ENCODE peak calls at places on chromosomes 16 and 17, in ten cellular contexts. One of them, this sample, is unnamed.

GRCh38 chr17:68035131-68035522 is 408 bp upstream of the KPNA2 start:
- DNase-seq in pancreas: peak
- DNase-seq in fibroblast of lung: no peak
- DNase-seq in transverse colon: peak
- DNase-seq in fibroblast of mammary gland: no peak
- DNase-seq in prostate gland: peak
- DNase-seq in heart left ventricle: peak
- DNase-seq in HepG2: no peak
- DNase-seq in brain microvascular endothelial cell: peak
- DNase-seq in cardiac muscle cell: no peak
- DNase-seq in this sample: no peak

GRCh38 chr17:80012751-80013741 is 22.6 kb downstream of the TBC1D16 start:
- DNase-seq in fibroblast of lung: no peak
- DNase-seq in transverse colon: no peak
- DNase-seq in prostate gland: no peak
- DNase-seq in cardiac muscle cell: no peak
- DNase-seq in brain microvascular endothelial cell: no peak
- DNase-seq in heart left ventricle: peak
- DNase-seq in fibroblast of mammary gland: no peak
- DNase-seq in HepG2: no peak
- DNase-seq in pancreas: no peak
- DNase-seq in this sample: no peak

GRCh38 chr16:48353565-48354163 is 31.5 kb downstream of the SIAH1 start:
- DNase-seq in heart left ventricle: peak
- DNase-seq in transverse colon: peak
- DNase-seq in pancreas: peak
- DNase-seq in prostate gland: peak
- DNase-seq in cardiac muscle cell: peak
- DNase-seq in fibroblast of mammary gland: peak
- DNase-seq in HepG2: peak
- DNase-seq in fibroblast of lung: peak
- DNase-seq in brain microvascular endothelial cell: peak
- DNase-seq in this sample: peak

GRCh38 chr17:1201132-1201702 is 21.4 kb upstream of the ABR start:
- DNase-seq in cardiac muscle cell: no peak
- DNase-seq in brain microvascular endothelial cell: no peak
- DNase-seq in fibroblast of mammary gland: no peak
- DNase-seq in fibroblast of lung: no peak
- DNase-seq in pancreas: no peak
- DNase-seq in transverse colon: no peak
- DNase-seq in prostate gland: no peak
- DNase-seq in HepG2: no peak
- DNase-seq in heart left ventricle: no peak
- DNase-seq in this sample: no peak

GRCh38 chr16:74868501-74868900 is 93.9 kb upstream of the FA2H start:
- DNase-seq in HepG2: peak
- DNase-seq in brain microvascular endothelial cell: peak
- DNase-seq in fibroblast of lung: no peak
- DNase-seq in heart left ventricle: no peak
- DNase-seq in pancreas: no peak
- DNase-seq in prostate gland: no peak
- DNase-seq in fibroblast of mammary gland: peak
- DNase-seq in transverse colon: no peak
- DNase-seq in cardiac muscle cell: peak
- DNase-seq in this sample: peak

GRCh38 chr17:2701161-2701995 is 10.2 kb downstream of the CLUH start:
- DNase-seq in prostate gland: no peak
- DNase-seq in fibroblast of mammary gland: no peak
- DNase-seq in heart left ventricle: no peak
- DNase-seq in brain microvascular endothelial cell: no peak
- DNase-seq in fibroblast of lung: no peak
- DNase-seq in cardiac muscle cell: no peak
- DNase-seq in transverse colon: no peak
- DNase-seq in pancreas: no peak
- DNase-seq in HepG2: no peak
- DNase-seq in this sample: no peak

GRCh38 chr16:48526058-48526957 is 83.7 kb downstream of the N4BP1 start:
- DNase-seq in transverse colon: peak
- DNase-seq in heart left ventricle: no peak
- DNase-seq in brain microvascular endothelial cell: no peak
- DNase-seq in fibroblast of lung: no peak
- DNase-seq in prostate gland: no peak
- DNase-seq in fibroblast of mammary gland: no peak
- DNase-seq in cardiac muscle cell: no peak
- DNase-seq in HepG2: peak
- DNase-seq in pancreas: no peak
- DNase-seq in this sample: no peak

GRCh38 chr16:87895641-87896141 is 26.4 kb upstream of the SLC7A5 start:
- DNase-seq in heart left ventricle: no peak
- DNase-seq in HepG2: no peak
- DNase-seq in transverse colon: peak
- DNase-seq in prostate gland: no peak
- DNase-seq in fibroblast of lung: peak
- DNase-seq in brain microvascular endothelial cell: peak
- DNase-seq in cardiac muscle cell: peak
- DNase-seq in fibroblast of mammary gland: peak
- DNase-seq in pancreas: no peak
- DNase-seq in this sample: no peak

GRCh38 chr17:49723423-49723822 is 15.7 kb upstream of the SLC35B1 start:
- DNase-seq in transverse colon: peak
- DNase-seq in fibroblast of lung: peak
- DNase-seq in HepG2: no peak
- DNase-seq in heart left ventricle: peak
- DNase-seq in brain microvascular endothelial cell: no peak
- DNase-seq in pancreas: no peak
- DNase-seq in prostate gland: no peak
- DNase-seq in cardiac muscle cell: peak
- DNase-seq in fibroblast of mammary gland: peak
- DNase-seq in this sample: peak

GRCh38 chr17:48631693-48632578 is 5.8 kb upstream of the HOXB9 start:
- DNase-seq in pancreas: no peak
- DNase-seq in fibroblast of lung: no peak
- DNase-seq in fibroblast of mammary gland: no peak
- DNase-seq in brain microvascular endothelial cell: no peak
- DNase-seq in heart left ventricle: no peak
- DNase-seq in cardiac muscle cell: no peak
- DNase-seq in HepG2: no peak
- DNase-seq in prostate gland: no peak
- DNase-seq in transverse colon: no peak
- DNase-seq in this sample: no peak

GRCh38 chr16:79897444-79898146 is 297.1 kb upstream of the MAF start:
- DNase-seq in fibroblast of mammary gland: peak
- DNase-seq in HepG2: peak
- DNase-seq in pancreas: no peak
- DNase-seq in heart left ventricle: no peak
- DNase-seq in fibroblast of lung: peak
- DNase-seq in transverse colon: peak
- DNase-seq in prostate gland: no peak
- DNase-seq in brain microvascular endothelial cell: peak
- DNase-seq in cardiac muscle cell: peak
- DNase-seq in this sample: peak

GRCh38 chr17:51120357-51120738 is 320 bp downstream of the SPAG9 start:
- DNase-seq in pancreas: peak
- DNase-seq in cardiac muscle cell: no peak
- DNase-seq in fibroblast of mammary gland: no peak
- DNase-seq in fibroblast of lung: peak
- DNase-seq in transverse colon: peak
- DNase-seq in prostate gland: peak
- DNase-seq in brain microvascular endothelial cell: peak
- DNase-seq in heart left ventricle: no peak
- DNase-seq in HepG2: no peak
- DNase-seq in this sample: peak

GRCh38 chr17:61635913-61636432 is 45.0 kb upstream of the NACA2 start:
- DNase-seq in transverse colon: peak
- DNase-seq in HepG2: peak
- DNase-seq in fibroblast of mammary gland: peak
- DNase-seq in prostate gland: peak
- DNase-seq in heart left ventricle: no peak
- DNase-seq in cardiac muscle cell: peak
- DNase-seq in brain microvascular endothelial cell: peak
- DNase-seq in fibroblast of lung: peak
- DNase-seq in pancreas: peak
- DNase-seq in this sample: peak

GRCh38 chr17:55273579-55274370 is 9.0 kb downstream of the HLF start:
- DNase-seq in cardiac muscle cell: no peak
- DNase-seq in pancreas: peak
- DNase-seq in transverse colon: peak
- DNase-seq in fibroblast of lung: no peak
- DNase-seq in HepG2: no peak
- DNase-seq in prostate gland: peak
- DNase-seq in heart left ventricle: peak
- DNase-seq in fibroblast of mammary gland: no peak
- DNase-seq in brain microvascular endothelial cell: no peak
- DNase-seq in this sample: no peak

GRCh38 chr16:58499615-58500328 is at the start of gene NDRG4:
- DNase-seq in fibroblast of mammary gland: peak
- DNase-seq in fibroblast of lung: peak
- DNase-seq in brain microvascular endothelial cell: peak
- DNase-seq in prostate gland: no peak
- DNase-seq in heart left ventricle: peak
- DNase-seq in cardiac muscle cell: peak
- DNase-seq in pancreas: peak
- DNase-seq in transverse colon: peak
- DNase-seq in HepG2: peak
- DNase-seq in this sample: peak

GRCh38 chr17:82970067-82970466 is 109.3 kb upstream of the METRNL start:
- DNase-seq in fibroblast of lung: no peak
- DNase-seq in pancreas: no peak
- DNase-seq in transverse colon: no peak
- DNase-seq in cardiac muscle cell: no peak
- DNase-seq in HepG2: no peak
- DNase-seq in heart left ventricle: no peak
- DNase-seq in brain microvascular endothelial cell: no peak
- DNase-seq in fibroblast of mammary gland: no peak
- DNase-seq in prostate gland: no peak
- DNase-seq in this sample: no peak

GRCh38 chr17:83179378-83179777 is 100.0 kb downstream of the METRNL start:
- DNase-seq in cardiac muscle cell: no peak
- DNase-seq in fibroblast of mammary gland: no peak
- DNase-seq in brain microvascular endothelial cell: no peak
- DNase-seq in fibroblast of lung: no peak
- DNase-seq in pancreas: no peak
- DNase-seq in HepG2: no peak
- DNase-seq in heart left ventricle: no peak
- DNase-seq in prostate gland: no peak
- DNase-seq in transverse colon: no peak
- DNase-seq in this sample: no peak

DNA sequence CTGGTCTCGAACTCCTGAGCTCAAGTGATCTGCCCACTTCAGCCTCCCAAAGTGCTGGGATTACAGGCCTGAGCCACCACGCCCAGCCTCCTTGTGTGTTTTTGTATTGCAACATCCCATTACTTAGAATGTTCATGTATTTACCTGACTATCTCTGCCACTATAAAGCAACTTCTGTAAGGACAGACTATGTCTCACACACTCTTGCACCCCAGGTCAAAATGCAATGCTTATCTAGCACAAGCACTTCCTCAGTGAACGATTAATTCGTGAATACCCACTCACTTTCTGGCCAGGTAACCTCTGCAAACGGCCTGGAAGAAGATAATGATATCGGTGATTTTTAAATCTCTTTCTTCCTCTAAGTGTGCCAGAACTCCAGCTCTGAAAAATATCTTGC is 82.7 kb downstream of the NDEL1 start:
- DNase-seq in heart left ventricle: no peak
- DNase-seq in transverse colon: no peak
- DNase-seq in fibroblast of mammary gland: no peak
- DNase-seq in fibroblast of lung: no peak
- DNase-seq in HepG2: no peak
- DNase-seq in cardiac muscle cell: no peak
- DNase-seq in prostate gland: no peak
- DNase-seq in pancreas: no peak
- DNase-seq in brain microvascular endothelial cell: no peak
- DNase-seq in this sample: no peak
- H3K4me3 ChIP-seq in heart left ventricle: no peak
- H3K4me3 ChIP-seq in transverse colon: no peak
- H3K4me3 ChIP-seq in fibroblast of mammary gland: no peak
- H3K4me3 ChIP-seq in fibroblast of lung: no peak
- H3K4me3 ChIP-seq in HepG2: no peak
- H3K4me3 ChIP-seq in cardiac muscle cell: no peak
- H3K4me3 ChIP-seq in prostate gland: no peak
- H3K4me3 ChIP-seq in pancreas: no peak
- H3K4me3 ChIP-seq in brain microvascular endothelial cell: no peak
- H3K4me3 ChIP-seq in this sample: no peak

GRCh38 chr17:37714897-37715296 is 30.0 kb downstream of the HNF1B start:
- DNase-seq in transverse colon: no peak
- DNase-seq in prostate gland: no peak
- DNase-seq in fibroblast of lung: no peak
- DNase-seq in HepG2: no peak
- DNase-seq in fibroblast of mammary gland: no peak
- DNase-seq in pancreas: no peak
- DNase-seq in brain microvascular endothelial cell: peak
- DNase-seq in heart left ventricle: no peak
- DNase-seq in cardiac muscle cell: no peak
- DNase-seq in this sample: no peak
- TF ChIP-seq CTCF in transverse colon: no peak
- TF ChIP-seq CTCF in prostate gland: no peak
- TF ChIP-seq CTCF in fibroblast of lung: no peak
- TF ChIP-seq CTCF in HepG2: no peak
- TF ChIP-seq CTCF in fibroblast of mammary gland: no peak
- TF ChIP-seq CTCF in pancreas: no peak
- TF ChIP-seq CTCF in brain microvascular endothelial cell: peak
- TF ChIP-seq CTCF in heart left ventricle: no peak
- TF ChIP-seq CTCF in cardiac muscle cell: no peak
- TF ChIP-seq CTCF in this sample: no peak

DNA sequence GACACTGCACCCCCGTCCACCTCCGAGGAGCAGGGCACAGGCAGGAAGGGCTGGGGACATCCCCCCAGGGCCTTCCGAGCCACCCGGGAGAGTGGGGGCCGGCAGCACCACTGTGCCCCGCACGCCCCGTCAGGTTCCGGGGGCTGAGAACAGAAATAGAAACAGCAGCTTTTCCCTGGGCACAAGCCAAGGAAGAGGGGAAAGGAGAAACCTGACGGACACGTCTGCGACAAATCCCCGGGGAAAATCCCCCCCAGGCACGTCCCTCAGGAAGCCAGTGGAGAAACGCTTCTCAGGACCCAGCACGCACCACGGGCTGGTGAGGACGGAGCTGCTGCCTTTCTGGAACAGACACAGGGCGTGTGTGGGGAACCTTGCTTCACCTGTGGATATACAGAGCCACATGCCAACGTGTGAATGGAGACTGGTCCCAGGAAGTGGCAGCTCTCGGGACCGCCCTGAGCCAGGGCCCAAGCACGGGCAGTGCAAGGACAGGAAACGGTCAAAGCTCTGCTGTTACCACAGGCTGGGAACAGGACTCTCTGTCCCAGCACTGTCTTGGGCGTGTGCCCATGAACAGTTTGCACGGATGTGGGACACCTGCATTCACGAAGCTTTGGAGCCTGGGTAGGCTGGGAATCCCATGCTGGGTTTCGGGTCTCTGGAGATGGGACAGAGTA is 1.2 kb upstream of the TMEM204 start:
- DNase-seq in cardiac muscle cell: no peak
- DNase-seq in fibroblast of mammary gland: peak
- DNase-seq in brain microvascular endothelial cell: no peak
- DNase-seq in prostate gland: peak
- DNase-seq in heart left ventricle: peak
- DNase-seq in HepG2: no peak
- DNase-seq in fibroblast of lung: peak
- DNase-seq in pancreas: no peak
- DNase-seq in transverse colon: peak
- DNase-seq in this sample: peak
- H3K4me3 ChIP-seq in cardiac muscle cell: no peak
- H3K4me3 ChIP-seq in fibroblast of mammary gland: no peak
- H3K4me3 ChIP-seq in brain microvascular endothelial cell: no peak
- H3K4me3 ChIP-seq in prostate gland: peak
- H3K4me3 ChIP-seq in heart left ventricle: peak
- H3K4me3 ChIP-seq in HepG2: no peak
- H3K4me3 ChIP-seq in fibroblast of lung: no peak
- H3K4me3 ChIP-seq in pancreas: no peak
- H3K4me3 ChIP-seq in transverse colon: no peak
- H3K4me3 ChIP-seq in this sample: no peak

GRCh38 chr17:66975614-66976378 is 11.3 kb downstream of the CACNG4 start:
- DNase-seq in fibroblast of lung: no peak
- DNase-seq in brain microvascular endothelial cell: no peak
- DNase-seq in heart left ventricle: peak
- DNase-seq in fibroblast of mammary gland: no peak
- DNase-seq in transverse colon: no peak
- DNase-seq in cardiac muscle cell: no peak
- DNase-seq in HepG2: peak
- DNase-seq in pancreas: no peak
- DNase-seq in prostate gland: peak
- DNase-seq in this sample: no peak
- TF ChIP-seq CTCF in fibroblast of lung: no peak
- TF ChIP-seq CTCF in brain microvascular endothelial cell: peak
- TF ChIP-seq CTCF in heart left ventricle: no peak
- TF ChIP-seq CTCF in fibroblast of mammary gland: peak
- TF ChIP-seq CTCF in transverse colon: no peak
- TF ChIP-seq CTCF in cardiac muscle cell: peak
- TF ChIP-seq CTCF in HepG2: peak
- TF ChIP-seq CTCF in pancreas: no peak
- TF ChIP-seq CTCF in prostate gland: no peak
- TF ChIP-seq CTCF in this sample: no peak

This sample was measured in fibroblast of villous mesenchyme.